ENCODE peak calls at places on chromosome 7, in four cellular contexts. A, K, D and M are unnamed samples.

GRCh38 chr7:102146989-102147388 is 139.7 kb upstream of the SH2B2 start:
- DNase-seq in A (no peak), K (no peak), D (no peak), M (peak; percentile 87)

GRCh38 chr7:30471205-30471604 is 7.4 kb downstream of the NOD1 start:
- DNase-seq in A (no peak), K (no peak), D (no peak), M (no peak)

GRCh38 chr7:155001756-155002410 is 1.0 kb downstream of the PAXIP1 start:
- DNase-seq in A (peak; percentile 14), K (peak; percentile 39), D (peak; percentile 3), M (peak; percentile 16)

GRCh38 chr7:47478017-47478344 is 103.9 kb downstream of the TNS3 start:
- DNase-seq in A (no peak), K (no peak), D (peak; percentile 45), M (peak; percentile 48)

GRCh38 chr7:13017325-13017853 is 330.0 kb downstream of the ARL4A start:
- DNase-seq in A (no peak), K (no peak), D (no peak), M (peak; percentile 35)

GRCh38 chr7:157394246-157395191 is 57.7 kb downstream of the DNAJB6 start:
- DNase-seq in A (no peak), K (no peak), D (no peak), M (no peak)

GRCh38 chr7:115475774-115476407 is 554.0 kb downstream of the MDFIC start:
- DNase-seq in A (no peak), K (peak; percentile 32), D (no peak), M (no peak)

GRCh38 chr7:42611961-42612360 is 299.9 kb downstream of the C7orf25 start:
- DNase-seq in A (no peak), K (no peak), D (no peak), M (no peak)

GRCh38 chr7:131735151-131735550 is 178.7 kb upstream of the PODXL start:
- DNase-seq in A (no peak), K (no peak), D (no peak), M (peak; percentile 2)

GRCh38 chr7:122552769-122553168 is 146.1 kb downstream of the RNF133 start:
- DNase-seq in A (no peak), K (no peak), D (no peak), M (no peak)

GRCh38 chr7:45394117-45394708 is 180.0 kb upstream of the ADCY1 start:
- DNase-seq in A (no peak), K (no peak), D (no peak), M (no peak)

GRCh38 chr7:99000904-99001442 is 122.6 kb downstream of the TRRAP start:
- DNase-seq in A (peak; percentile 34), K (no peak), D (peak; percentile 5), M (no peak)